ENCODE peak calls at places on chromosomes 3 and 15, in five cellular contexts. T is fibroblast of lung, K is prostate gland, P is spleen, Q is psoas muscle. G is an unnamed sample. For H3K4me1 and H3K36me3, the result is how much of the 10 kb centered on the place peaks cover.

GRCh38 chr15:64455951-64456350 is 4.4 kb upstream of the ZNF609 start:
- DNase-seq in T (no peak), K (no peak), P (no peak), Q (no peak), G (peak)

GRCh38 chr15:36429707-36430106 is 149.7 kb upstream of the CDIN1 start:
- DNase-seq in T (peak), K (no peak), P (no peak), Q (no peak), G (no peak)

GRCh38 chr3:110526732-110527727 is 544.6 kb upstream of the NECTIN3 start:
- DNase-seq in T (peak), K (no peak), P (no peak), Q (no peak), G (no peak)

GRCh38 chr3:47578119-47578630 is 490 bp downstream of the CSPG5 start:
- DNase-seq in T (no peak), K (no peak), P (peak), Q (peak), G (peak)

GRCh38 chr3:94137377-94137776 is 74.5 kb downstream of the NSUN3 start:
- DNase-seq in T (peak), K (no peak), P (no peak), Q (no peak), G (no peak)

GRCh38 chr3:171108066-171108465 is 81.5 kb upstream of the SLC2A2 start:
- DNase-seq in T (peak), K (no peak), P (no peak), Q (no peak), G (no peak)

GRCh38 chr3:194272861-194273266 is 78.3 kb downstream of the CPN2 start:
- DNase-seq in T (no peak), K (no peak), P (peak), Q (no peak), G (no peak)

GRCh38 chr15:31606261-31606669 is 279.6 kb downstream of the KLF13 start:
- DNase-seq in T (peak), K (no peak), P (no peak), Q (no peak), G (no peak)

GRCh38 chr15:29570121-29570930 is 251.9 kb downstream of the TJP1 start:
- DNase-seq in T (peak), K (no peak), P (no peak), Q (no peak), G (peak)

GRCh38 chr15:85865070-85865684 is 70.5 kb upstream of the KLHL25 start:
- DNase-seq in T (peak), K (peak), P (no peak), Q (no peak), G (peak)

GRCh38 chr15:57589276-57590073 is 2.2 kb upstream of the MYZAP start:
- DNase-seq in T (no peak), K (no peak), P (no peak), Q (peak), G (no peak)
- H3K4me1 ChIP-seq in T (under half), K (under half), P (under half), Q (under half), G (under half)

DNA sequence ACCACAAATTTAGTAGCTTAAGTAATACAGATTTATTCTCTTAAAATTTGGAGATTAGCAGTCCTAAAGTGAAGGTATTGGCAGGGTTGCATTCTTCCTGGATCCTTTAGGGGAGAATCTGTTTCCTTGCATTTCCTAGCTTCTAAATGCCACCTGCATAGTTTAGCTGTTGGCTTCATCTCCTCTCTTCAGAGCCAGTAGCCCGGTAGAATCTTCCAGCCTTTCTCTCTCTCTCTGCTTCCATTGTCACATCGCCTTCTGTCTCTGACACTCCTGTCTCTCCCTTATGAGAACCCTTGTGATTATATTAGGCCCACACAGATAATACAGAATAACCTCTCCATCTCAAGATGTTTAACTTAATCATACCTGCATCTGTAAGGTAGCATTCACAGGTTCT is 21.4 kb downstream of the FAM98B start:
- DNase-seq in T (no peak), K (no peak), P (no peak), Q (no peak), G (no peak)
- H3K36me3 ChIP-seq in T (under half), K (under half), P (under half), Q (under half), G (under half)

GRCh38 chr15:71601038-71601869 is 209.1 kb upstream of the NR2E3 start:
- DNase-seq in T (no peak), K (no peak), P (no peak), Q (no peak), G (no peak)

GRCh38 chr15:71600237-71600636 is 210.1 kb upstream of the NR2E3 start:
- DNase-seq in T (no peak), K (no peak), P (no peak), Q (no peak), G (no peak)

GRCh38 chr15:71599404-71600225 is 210.7 kb upstream of the NR2E3 start:
- DNase-seq in T (peak), K (no peak), P (no peak), Q (peak), G (no peak)

GRCh38 chr15:71596672-71597071 is 213.7 kb upstream of the NR2E3 start:
- DNase-seq in T (peak), K (peak), P (no peak), Q (peak), G (peak)

DNA sequence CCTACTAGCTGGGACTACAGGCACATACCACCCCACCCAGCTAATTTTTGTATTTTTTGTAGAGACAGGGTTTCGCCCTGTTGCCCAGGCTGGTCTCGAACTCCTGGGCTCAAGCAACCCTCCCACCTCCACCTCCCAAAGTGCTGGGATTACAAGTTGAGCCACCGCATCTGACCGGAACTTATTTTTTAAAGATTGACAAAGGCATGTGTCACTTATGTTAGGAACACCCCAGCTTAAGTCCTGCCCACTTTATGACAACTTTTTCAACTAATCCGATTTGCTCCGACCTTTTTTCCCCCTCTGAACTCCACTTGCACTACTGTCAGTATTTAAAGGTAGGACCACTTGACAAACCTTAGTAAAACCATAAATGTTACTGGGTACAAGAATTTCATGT is 211.6 kb upstream of the NR2E3 start:
- DNase-seq in T (no peak), K (no peak), P (no peak), Q (no peak), G (no peak)
- H3K4me1 ChIP-seq in T (under half), K (under half), P (under half), Q (under half), G (under half)

GRCh38 chr3:9666704-9667445 is 17.6 kb downstream of the MTMR14 start:
- DNase-seq in T (no peak), K (no peak), P (peak), Q (no peak), G (no peak)
- H3K36me3 ChIP-seq in T (under half), K (under half), P (under half), Q (under half), G (under half)

GRCh38 chr15:98721166-98721565 is 72.8 kb downstream of the IGF1R start:
- DNase-seq in T (no peak), K (no peak), P (no peak), Q (no peak), G (no peak)
- H3K4me1 ChIP-seq in T (under half), K (under half), P (half or more), Q (under half), G (under half)

DNA sequence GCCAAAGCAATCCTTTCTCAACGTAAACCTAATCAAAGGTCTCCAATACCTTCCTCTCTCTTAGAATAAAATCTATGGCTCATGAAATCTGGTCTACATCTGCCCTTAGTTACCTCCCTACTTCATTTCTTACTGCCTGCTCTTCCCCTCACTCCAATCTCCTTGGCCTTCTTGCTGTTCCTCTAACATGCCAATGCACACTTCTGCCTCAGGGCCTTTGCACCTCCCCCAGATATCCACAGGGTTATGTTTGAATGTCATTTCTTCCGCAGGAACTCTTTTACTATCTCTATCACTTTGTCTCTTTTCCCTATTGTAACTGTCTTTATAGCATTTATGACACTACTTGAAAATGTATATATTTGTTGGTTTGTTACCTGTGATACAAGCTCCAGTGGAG is 44.3 kb upstream of the PYGO1 start:
- DNase-seq in T (no peak), K (no peak), P (no peak), Q (no peak), G (no peak)
- H3K36me3 ChIP-seq in T (under half), K (under half), P (under half), Q (under half), G (under half)

DNA sequence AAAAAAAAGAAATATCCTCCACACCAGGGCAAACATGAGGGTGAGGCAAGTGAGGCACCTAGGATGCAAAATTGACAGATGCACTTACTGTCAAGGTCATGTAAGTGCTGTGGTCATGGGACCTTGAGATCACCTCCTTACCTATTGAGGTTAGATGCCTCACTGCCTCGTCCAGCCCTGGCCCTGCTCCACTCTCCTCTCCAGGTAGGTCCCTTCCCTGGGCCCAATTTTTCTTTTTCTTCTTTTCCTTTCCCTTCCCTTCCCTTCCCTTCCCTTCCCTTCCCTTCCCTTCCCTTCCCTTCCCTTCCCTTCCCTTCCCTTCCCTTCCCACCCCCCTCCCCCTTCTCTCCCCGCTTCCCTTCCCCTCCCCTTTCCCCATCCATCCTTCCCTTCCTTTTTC is 71.1 kb upstream of the DLG1 start:
- DNase-seq in T (no peak), K (no peak), P (peak), Q (no peak), G (no peak)
- H3K4me1 ChIP-seq in T (under half), K (under half), P (under half), Q (under half), G (under half)

GRCh38 chr3:141544697-141545096 is 57.9 kb downstream of the RASA2 start:
- DNase-seq in T (no peak), K (no peak), P (no peak), Q (no peak), G (no peak)
- H3K36me3 ChIP-seq in T (under half), K (under half), P (under half), Q (under half), G (under half)

GRCh38 chr3:181619897-181620296 is 91.8 kb upstream of the SOX2 start:
- DNase-seq in T (no peak), K (no peak), P (no peak), Q (no peak), G (no peak)
- H3K4me1 ChIP-seq in T (under half), K (under half), P (under half), Q (under half), G (under half)

GRCh38 chr15:43390723-43391122 is 19.8 kb downstream of the TUBGCP4 start:
- DNase-seq in T (peak), K (no peak), P (no peak), Q (no peak), G (no peak)
- H3K36me3 ChIP-seq in T (under half), K (under half), P (under half), Q (under half), G (under half)